ENCODE peak calls at places on chromosomes 7 and 10, in five cellular contexts. H, U, B, J and F are unnamed samples.

GRCh38 chr7:43625977-43626376 is 43.1 kb downstream of the STK17A start:
- DNase-seq in B (no peak), H (no peak), U (no peak), J (no peak), F (no peak)

GRCh38 chr7:137462847-137463246 is 119.3 kb upstream of the PTN start:
- DNase-seq in H (no peak), J (no peak), U (no peak), B (no peak), F (no peak)

GRCh38 chr10:69769395-69769989 is 32.2 kb upstream of the COL13A1 start:
- DNase-seq in H (no peak), U (no peak), J (peak), B (peak), F (peak)

GRCh38 chr7:27187702-27188665 is 3.0 kb upstream of the HOXA11 start:
- DNase-seq in U (peak), J (no peak), H (no peak), B (no peak), F (no peak)

GRCh38 chr7:144391823-144392255 is 11.7 kb downstream of the NOBOX start:
- DNase-seq in B (peak), H (no peak), J (peak), U (peak), F (peak)

GRCh38 chr10:92239600-92240288 is 51.1 kb downstream of the CPEB3 start:
- DNase-seq in H (peak), B (peak), J (peak), U (peak), F (no peak)

GRCh38 chr10:61063911-61064310 is 119.9 kb upstream of the RHOBTB1 start:
- DNase-seq in B (no peak), J (no peak), H (no peak), U (no peak), F (no peak)

GRCh38 chr7:54837167-54837566 is 78.2 kb upstream of the SEC61G start:
- DNase-seq in J (no peak), B (no peak), U (no peak), H (no peak), F (no peak)

GRCh38 chr10:718143-718700 is 28.8 kb upstream of the DIP2C start:
- DNase-seq in H (no peak), J (no peak), U (no peak), B (no peak), F (no peak)

GRCh38 chr7:36736827-36737211 is 12.5 kb upstream of the AOAH start:
- DNase-seq in J (no peak), B (no peak), U (peak), H (no peak), F (no peak)

GRCh38 chr7:30562498-30562897 is 32.2 kb upstream of the GARS1 start:
- DNase-seq in U (no peak), H (no peak), J (peak), B (no peak), F (no peak)

GRCh38 chr10:70115948-70116682 is 16.5 kb downstream of the AIFM2 start:
- DNase-seq in J (peak), B (peak), H (peak), U (peak), F (peak)

GRCh38 chr7:95951531-95951930 is 179.2 kb downstream of the DYNC1I1 start:
- DNase-seq in H (no peak), B (no peak), J (no peak), U (no peak), F (no peak)

GRCh38 chr7:129807863-129808262 is 144.9 kb downstream of the UBE2H start:
- DNase-seq in J (no peak), H (no peak), U (no peak), B (no peak), F (no peak)

GRCh38 chr10:118692911-118693310 is 61.9 kb downstream of the CACUL1 start:
- DNase-seq in J (peak), U (no peak), H (no peak), B (peak), F (peak)

GRCh38 chr7:80420876-80421275 is 91.0 kb downstream of the GNAT3 start:
- DNase-seq in H (no peak), B (no peak), U (no peak), J (no peak), F (no peak)